ENCODE peak calls at places on chromosome 6, in ten cellular contexts. M is HepG2, Z is PC-9, F is kidney, A is heart right ventricle, J is cardiac muscle cell, C is tibial nerve, U is H9, P is ovary, Q is A549. E is an unnamed sample.

GRCh38 chr6:143579703-143580102 is 68.2 kb upstream of the FUCA2 start:
- DNase-seq in F (no peak), Z (peak; percentile 37), C (no peak), P (no peak), J (no peak), M (no peak), A (peak; percentile 31), Q (no peak), U (no peak), E (no peak)

GRCh38 chr6:28488916-28489365 is 26.7 kb downstream of the GPX6 start:
- DNase-seq in M (peak; percentile 82), Z (peak; percentile 53), F (no peak), P (peak; percentile 61), U (no peak), A (no peak), J (peak; percentile 32), C (peak; percentile 7), Q (no peak), E (no peak)

GRCh38 chr6:81838031-81838430 is 85.5 kb upstream of the TENT5A start:
- DNase-seq in F (no peak), P (no peak), C (no peak), Z (peak; percentile 83), U (no peak), M (peak; percentile 67), Q (peak; percentile 4), A (no peak), J (peak; percentile 35), E (no peak)

GRCh38 chr6:34517461-34517868 is 38.7 kb downstream of the SPDEF start:
- DNase-seq in P (no peak), Z (no peak), C (no peak), M (no peak), J (no peak), U (no peak), Q (no peak), F (no peak), A (no peak), E (no peak)

GRCh38 chr6:112014483-112014882 is 39.4 kb upstream of the CCN6 start:
- DNase-seq in P (no peak), Q (no peak), F (no peak), Z (no peak), M (no peak), U (no peak), A (no peak), C (no peak), J (no peak), E (no peak)

GRCh38 chr6:82906951-82907350 is 158.7 kb downstream of the UBE3D start:
- DNase-seq in C (no peak), M (no peak), U (no peak), A (no peak), P (no peak), J (no peak), F (no peak), Q (no peak), Z (peak; percentile 35), E (no peak)

GRCh38 chr6:157229733-157230132 is 93.6 kb downstream of the TMEM242 start:
- DNase-seq in Q (no peak), P (no peak), M (no peak), F (no peak), Z (no peak), A (no peak), J (no peak), C (no peak), U (no peak), E (no peak)

GRCh38 chr6:153947817-153948447 is 91.1 kb upstream of the OPRM1 start:
- DNase-seq in M (peak; percentile 20), Q (no peak), Z (no peak), J (peak; percentile 65), U (peak; percentile 44), F (no peak), A (no peak), C (peak; percentile 32), P (no peak), E (no peak)

GRCh38 chr6:170033666-170034065 is 257.2 kb downstream of the DLL1 start:
- DNase-seq in J (no peak), Q (no peak), A (no peak), Z (no peak), P (no peak), M (no peak), C (no peak), U (no peak), F (peak; percentile 65), E (no peak)

GRCh38 chr6:26195924-26196845 is 109.0 kb downstream of the HFE start:
- DNase-seq in M (peak; percentile 39), Z (no peak), Q (no peak), P (no peak), A (no peak), F (peak; percentile 68), J (no peak), C (no peak), U (no peak), E (no peak)

GRCh38 chr6:163777379-163777686 is 362.8 kb downstream of the QKI start:
- DNase-seq in J (peak; percentile 87), P (no peak), F (no peak), A (no peak), Q (no peak), C (no peak), Z (no peak), M (no peak), U (no peak), E (no peak)

GRCh38 chr6:156934054-156934424 is 156.9 kb downstream of the ARID1B start:
- DNase-seq in Q (no peak), M (no peak), J (no peak), C (no peak), U (no peak), F (no peak), Z (peak; percentile 55), A (no peak), P (no peak), E (no peak)

GRCh38 chr6:89034586-89035251 is 45.8 kb upstream of the PNRC1 start:
- DNase-seq in Z (no peak), A (no peak), J (no peak), U (no peak), Q (no peak), P (no peak), M (peak; percentile 67), C (peak; percentile 64), F (no peak), E (no peak)

GRCh38 chr6:95083506-95083905 is 493.8 kb upstream of the MANEA start:
- DNase-seq in C (no peak), A (no peak), Q (no peak), U (peak; percentile 29), J (no peak), F (peak; percentile 56), M (no peak), Z (no peak), P (no peak), E (no peak)

DNA sequence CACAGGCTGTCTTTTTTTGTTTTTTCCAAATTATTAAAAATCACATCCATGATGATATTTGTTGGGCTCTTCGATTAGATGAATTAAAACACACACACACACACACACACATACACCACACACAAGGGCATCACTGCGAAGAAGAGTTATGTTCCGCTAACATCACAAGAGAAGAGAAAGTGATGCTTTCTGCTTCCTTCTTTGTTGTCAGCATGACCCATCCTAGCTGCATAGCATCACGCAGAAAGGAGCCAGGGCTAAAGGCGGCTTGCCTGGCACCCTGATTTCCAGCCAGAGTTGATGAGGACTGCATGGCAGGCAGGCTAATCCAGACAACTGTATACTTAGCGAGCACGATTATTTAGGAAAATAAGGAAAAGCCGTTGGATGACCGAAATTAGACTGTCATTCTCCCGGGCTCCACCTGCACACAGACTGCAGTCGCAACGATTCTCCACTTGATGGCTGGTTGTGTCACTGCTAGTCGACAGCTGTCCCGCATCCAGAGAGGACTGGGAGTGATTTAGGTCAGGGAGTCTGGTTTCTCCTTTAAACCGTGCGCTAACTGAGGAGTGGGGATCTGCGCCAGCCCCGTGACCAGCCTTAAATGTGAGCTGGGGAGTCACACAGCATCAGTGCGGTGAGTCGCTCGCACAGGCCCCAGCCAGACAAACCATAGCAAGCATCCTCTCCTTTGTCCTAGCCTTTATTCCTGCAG is 70.6 kb upstream of the SOX4 start:
- DNase-seq in J (no peak), Q (peak; percentile 5), M (no peak), F (no peak), Z (no peak), U (peak; percentile 63), P (no peak), C (no peak), A (no peak), E (no peak)
- TF ChIP-seq CTCF in J (no peak), Q (no peak), M (peak; percentile 14), F (no peak), Z (no peak), U (peak; percentile 67), P (no peak), C (no peak), A (no peak), E (no peak)

GRCh38 chr6:168650686-168651085 is 209.7 kb downstream of the SMOC2 start:
- DNase-seq in P (peak; percentile 71), Z (no peak), Q (no peak), U (no peak), F (peak; percentile 89), A (no peak), M (no peak), J (no peak), C (peak; percentile 38), E (no peak)

GRCh38 chr6:168658059-168658458 is 217.1 kb downstream of the SMOC2 start:
- DNase-seq in C (no peak), M (peak; percentile 12), Q (no peak), U (no peak), F (no peak), P (no peak), J (no peak), Z (no peak), A (no peak), E (no peak)

GRCh38 chr6:168660400-168660945 is 219.5 kb downstream of the SMOC2 start:
- DNase-seq in J (no peak), Z (no peak), F (no peak), A (no peak), P (no peak), C (no peak), Q (no peak), M (no peak), U (no peak), E (no peak)

GRCh38 chr6:168655462-168656152 is 214.6 kb downstream of the SMOC2 start:
- DNase-seq in M (no peak), Q (no peak), P (no peak), F (no peak), A (no peak), U (no peak), Z (no peak), C (no peak), J (no peak), E (no peak)
- H3K27ac ChIP-seq in M (no peak overlapping the region), Q (no peak overlapping the region), P (no peak overlapping the region), F (no peak overlapping the region), A (no peak overlapping the region), U (no peak overlapping the region), Z (no peak overlapping the region), C (no peak overlapping the region), J (no peak overlapping the region), E (no peak overlapping the region)

DNA sequence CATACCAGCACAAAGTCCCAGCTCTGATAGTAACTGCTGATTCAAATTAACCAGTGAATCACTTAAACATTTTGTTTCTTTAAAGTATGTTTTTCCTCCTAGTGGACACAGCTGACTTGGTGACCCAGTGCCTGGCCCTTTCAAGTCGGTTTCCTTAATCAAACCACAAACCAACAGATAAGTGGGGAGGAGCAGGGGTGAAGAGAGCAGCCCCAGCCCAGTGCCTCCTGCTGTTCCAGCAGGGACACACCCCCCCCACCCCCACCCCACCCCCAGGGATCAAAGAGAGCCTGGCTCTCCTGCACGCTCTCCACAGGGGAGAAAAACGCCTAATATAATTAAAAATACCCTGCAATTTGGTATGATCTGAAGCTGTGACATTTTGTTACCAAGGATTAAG is 55.4 kb upstream of the TBXT start:
- DNase-seq in Q (no peak), Z (no peak), C (no peak), F (no peak), M (no peak), A (no peak), P (no peak), U (no peak), J (no peak), E (no peak)
- TF ChIP-seq CTCF in Q (no peak), Z (no peak), C (no peak), F (no peak), M (no peak), A (no peak), P (no peak), U (no peak), J (no peak), E (no peak)

GRCh38 chr6:32182617-32183016 is 1.4 kb downstream of the AGER start:
- DNase-seq in C (no peak), A (no peak), Z (no peak), F (peak; percentile 72), P (no peak), U (no peak), Q (no peak), J (no peak), M (no peak), E (no peak)
- H3K27ac ChIP-seq in C (peak overlapping the region; percentile 100), A (peak overlapping the region; percentile 43), Z (no peak overlapping the region), F (no peak overlapping the region), P (no peak overlapping the region), U (no peak overlapping the region), Q (no peak overlapping the region), J (peak overlapping the region; percentile 71), M (no peak overlapping the region), E (no peak overlapping the region)